ENCODE peak calls at places on chromosomes 3 and 15, in eight cellular contexts. W, M, H, R, T, F, N and U are unnamed samples.

GRCh38 chr3:47428585-47429145 is 47.1 kb downstream of the SCAP start:
- DNase-seq in W (no peak), T (no peak), F (no peak), R (no peak), N (no peak), H (no peak), M (no peak), U (no peak)

GRCh38 chr3:77825045-77825827 is 785.3 kb downstream of the ROBO2 start:
- DNase-seq in N (peak), F (no peak), H (peak), T (no peak), W (peak), M (peak), R (peak), U (peak)

GRCh38 chr15:37921527-37922385 is 12.7 kb upstream of the TMCO5A start:
- DNase-seq in F (no peak), W (peak), R (no peak), M (no peak), H (no peak), T (no peak), N (peak), U (peak)

GRCh38 chr3:151276038-151277027 is 2.0 kb downstream of the P2RY14 start:
- DNase-seq in M (no peak), W (no peak), H (no peak), R (no peak), T (no peak), N (no peak), F (no peak), U (no peak)

GRCh38 chr15:25682349-25682748 is 180.8 kb downstream of the ATP10A start:
- DNase-seq in T (no peak), M (no peak), H (no peak), R (no peak), N (no peak), F (no peak), W (no peak), U (no peak)

GRCh38 chr3:32817561-32818430 is at the start of gene TRIM71:
- DNase-seq in R (no peak), N (no peak), M (no peak), T (peak), W (peak), H (peak), F (no peak), U (no peak)

GRCh38 chr3:90011996-90012395 is 904.6 kb downstream of the EPHA3 start:
- DNase-seq in R (no peak), M (no peak), H (no peak), F (no peak), W (no peak), T (no peak), N (no peak), U (no peak)

GRCh38 chr3:47057212-47057671 is 77.8 kb downstream of the NBEAL2 start:
- DNase-seq in M (peak), N (no peak), W (peak), T (no peak), R (no peak), H (no peak), F (no peak), U (no peak)

GRCh38 chr15:60649845-60650548 is 171.1 kb upstream of the ICE2 start:
- DNase-seq in F (no peak), N (no peak), M (no peak), W (no peak), T (peak), H (no peak), R (peak), U (no peak)

GRCh38 chr3:196388946-196389345 is 43.3 kb downstream of the UBXN7 start:
- DNase-seq in F (no peak), N (no peak), T (no peak), M (no peak), R (no peak), W (no peak), H (no peak), U (no peak)

GRCh38 chr15:73928241-73928579 is 1.9 kb downstream of the LOXL1 start:
- DNase-seq in H (no peak), F (no peak), M (no peak), R (no peak), N (peak), T (no peak), W (no peak), U (no peak)